ENCODE peak calls at places on chromosomes 4 and X, in six cellular contexts. One of them, this sample, is unnamed.

GRCh38 chr4:7557447-7557846 is 122.7 kb upstream of the PSAPL1 start:
- DNase-seq in WTC11: no peak
- DNase-seq in HCT116: no peak
- DNase-seq in GM12878: no peak
- DNase-seq in A549: peak; percentile 25
- DNase-seq in endothelial cell of umbilical vein: no peak
- DNase-seq in this sample: no peak

GRCh38 chr4:137678796-137679195 is 146.5 kb upstream of the PCDH18 start:
- DNase-seq in WTC11: no peak
- DNase-seq in HCT116: no peak
- DNase-seq in GM12878: no peak
- DNase-seq in A549: no peak
- DNase-seq in endothelial cell of umbilical vein: no peak
- DNase-seq in this sample: peak; percentile 2

GRCh38 chr4:104938624-104939023 is 208.1 kb upstream of the TET2 start:
- DNase-seq in WTC11: no peak
- DNase-seq in HCT116: no peak
- DNase-seq in GM12878: no peak
- DNase-seq in A549: no peak
- DNase-seq in endothelial cell of umbilical vein: no peak
- DNase-seq in this sample: no peak

GRCh38 chr4:2255501-2256155 is 6.3 kb downstream of the MXD4 start:
- DNase-seq in WTC11: peak; percentile 10
- DNase-seq in HCT116: no peak
- DNase-seq in GM12878: no peak
- DNase-seq in A549: no peak
- DNase-seq in endothelial cell of umbilical vein: no peak
- DNase-seq in this sample: no peak

GRCh38 chr4:31370866-31371465 is 650.8 kb downstream of the PCDH7 start:
- DNase-seq in WTC11: no peak
- DNase-seq in HCT116: peak; percentile 66
- DNase-seq in GM12878: peak; percentile 4
- DNase-seq in A549: peak; percentile 32
- DNase-seq in endothelial cell of umbilical vein: peak; percentile 60
- DNase-seq in this sample: peak; percentile 63

GRCh38 chr4:13982008-13982407 is 354.5 kb upstream of the BOD1L1 start:
- DNase-seq in WTC11: no peak
- DNase-seq in HCT116: no peak
- DNase-seq in GM12878: no peak
- DNase-seq in A549: no peak
- DNase-seq in endothelial cell of umbilical vein: no peak
- DNase-seq in this sample: peak; percentile 30

GRCh38 chr4:125702406-125702805 is 387.7 kb downstream of the FAT4 start:
- DNase-seq in WTC11: no peak
- DNase-seq in HCT116: no peak
- DNase-seq in GM12878: no peak
- DNase-seq in A549: no peak
- DNase-seq in endothelial cell of umbilical vein: no peak
- DNase-seq in this sample: no peak

GRCh38 chrX:69109706-69110635 is 55.3 kb downstream of the PJA1 start:
- DNase-seq in WTC11: no peak
- DNase-seq in HCT116: peak; percentile 28
- DNase-seq in GM12878: no peak
- DNase-seq in A549: peak; percentile 84
- DNase-seq in endothelial cell of umbilical vein: no peak
- DNase-seq in this sample: no peak

GRCh38 chr4:168537556-168537955 is 40.7 kb downstream of the PALLD start:
- DNase-seq in WTC11: no peak
- DNase-seq in HCT116: no peak
- DNase-seq in GM12878: no peak
- DNase-seq in A549: no peak
- DNase-seq in endothelial cell of umbilical vein: no peak
- DNase-seq in this sample: no peak

GRCh38 chr4:12612866-12613265 is 871.3 kb downstream of the RAB28 start:
- DNase-seq in WTC11: no peak
- DNase-seq in HCT116: no peak
- DNase-seq in GM12878: no peak
- DNase-seq in A549: no peak
- DNase-seq in endothelial cell of umbilical vein: no peak
- DNase-seq in this sample: no peak

GRCh38 chr4:106971586-106971985 is 64.5 kb downstream of the DKK2 start:
- DNase-seq in WTC11: no peak
- DNase-seq in HCT116: no peak
- DNase-seq in GM12878: no peak
- DNase-seq in A549: no peak
- DNase-seq in endothelial cell of umbilical vein: no peak
- DNase-seq in this sample: no peak

GRCh38 chr4:46211406-46211805 is 87.6 kb upstream of the GABRG1 start:
- DNase-seq in WTC11: no peak
- DNase-seq in HCT116: no peak
- DNase-seq in GM12878: no peak
- DNase-seq in A549: no peak
- DNase-seq in endothelial cell of umbilical vein: no peak
- DNase-seq in this sample: no peak

GRCh38 chrX:94751611-94752010 is 1077.6 kb downstream of the FAM133A start:
- DNase-seq in WTC11: no peak
- DNase-seq in HCT116: no peak
- DNase-seq in GM12878: no peak
- DNase-seq in A549: no peak
- DNase-seq in endothelial cell of umbilical vein: no peak
- DNase-seq in this sample: peak; percentile 1

GRCh38 chr4:74377714-74378113 is 12.8 kb downstream of the EREG start:
- DNase-seq in WTC11: no peak
- DNase-seq in HCT116: no peak
- DNase-seq in GM12878: no peak
- DNase-seq in A549: no peak
- DNase-seq in endothelial cell of umbilical vein: no peak
- DNase-seq in this sample: no peak

GRCh38 chr4:179095585-179096228 is 1653.5 kb upstream of the AGA start:
- DNase-seq in WTC11: peak; percentile 57
- DNase-seq in HCT116: no peak
- DNase-seq in GM12878: no peak
- DNase-seq in A549: peak; percentile 3
- DNase-seq in endothelial cell of umbilical vein: no peak
- DNase-seq in this sample: peak; percentile 50

GRCh38 chr4:157803441-157804168 is 369.2 kb downstream of the GASK1B start:
- DNase-seq in WTC11: no peak
- DNase-seq in HCT116: no peak
- DNase-seq in GM12878: no peak
- DNase-seq in A549: no peak
- DNase-seq in endothelial cell of umbilical vein: no peak
- DNase-seq in this sample: no peak

GRCh38 chr4:185902654-185903053 is 90.7 kb upstream of the SORBS2 start:
- DNase-seq in WTC11: no peak
- DNase-seq in HCT116: no peak
- DNase-seq in GM12878: no peak
- DNase-seq in A549: peak; percentile 10
- DNase-seq in endothelial cell of umbilical vein: no peak
- DNase-seq in this sample: no peak

GRCh38 chrX:148995661-148996060 is 495.2 kb downstream of the AFF2 start:
- DNase-seq in WTC11: no peak
- DNase-seq in HCT116: no peak
- DNase-seq in GM12878: no peak
- DNase-seq in A549: no peak
- DNase-seq in endothelial cell of umbilical vein: no peak
- DNase-seq in this sample: no peak

GRCh38 chr4:61408861-61409260 is 208.7 kb downstream of the ADGRL3 start:
- DNase-seq in WTC11: no peak
- DNase-seq in HCT116: no peak
- DNase-seq in GM12878: no peak
- DNase-seq in A549: no peak
- DNase-seq in endothelial cell of umbilical vein: no peak
- DNase-seq in this sample: no peak

GRCh38 chr4:186088516-186088915 is 16.0 kb upstream of the FAM149A start:
- DNase-seq in WTC11: no peak
- DNase-seq in HCT116: no peak
- DNase-seq in GM12878: no peak
- DNase-seq in A549: no peak
- DNase-seq in endothelial cell of umbilical vein: no peak
- DNase-seq in this sample: no peak

GRCh38 chr4:145735330-145735638 is 55.3 kb downstream of the C4orf51 start:
- DNase-seq in WTC11: no peak
- DNase-seq in HCT116: no peak
- DNase-seq in GM12878: no peak
- DNase-seq in A549: peak; percentile 72
- DNase-seq in endothelial cell of umbilical vein: peak; percentile 39
- DNase-seq in this sample: no peak

GRCh38 chr4:105061720-105062119 is 85.0 kb upstream of the TET2 start:
- DNase-seq in WTC11: no peak
- DNase-seq in HCT116: no peak
- DNase-seq in GM12878: no peak
- DNase-seq in A549: no peak
- DNase-seq in endothelial cell of umbilical vein: no peak
- DNase-seq in this sample: peak; percentile 80

GRCh38 chrX:7068939-7069367 is 78.6 kb upstream of the STS start:
- DNase-seq in WTC11: peak; percentile 54
- DNase-seq in HCT116: no peak
- DNase-seq in GM12878: no peak
- DNase-seq in A549: no peak
- DNase-seq in endothelial cell of umbilical vein: peak; percentile 10
- DNase-seq in this sample: no peak

DNA sequence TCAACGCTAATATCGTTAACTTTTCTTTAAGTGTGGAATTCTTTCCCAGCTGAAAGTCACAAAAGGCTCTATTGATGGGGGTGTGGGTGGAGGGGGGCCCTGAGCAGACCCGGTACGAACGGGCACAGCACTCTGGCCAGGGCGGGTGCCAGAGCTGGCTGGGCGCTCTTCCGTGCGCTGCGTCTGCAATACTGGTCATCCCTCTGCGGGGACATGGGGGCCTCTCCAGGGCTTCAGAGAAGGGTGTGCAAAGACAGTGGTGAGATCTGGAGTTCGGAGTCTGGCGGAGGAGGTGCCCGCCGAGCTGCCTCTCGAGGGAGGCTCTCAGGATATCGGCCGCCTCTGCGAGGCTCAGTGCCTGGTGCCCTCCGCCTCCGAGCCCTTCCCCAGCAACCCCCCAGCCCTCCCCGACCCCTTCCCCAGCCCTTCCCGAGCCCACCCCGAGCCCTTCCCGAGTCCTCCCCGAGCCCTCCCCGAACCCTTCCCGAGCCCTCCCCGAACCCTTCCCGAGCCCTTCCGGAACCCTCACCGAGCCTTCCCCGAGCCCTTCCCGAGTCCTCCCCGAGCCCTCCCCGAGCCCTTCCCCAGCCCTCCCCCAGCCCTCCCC is 34.3 kb downstream of the FGFRL1 start:
- DNase-seq in WTC11: no peak
- DNase-seq in HCT116: no peak
- DNase-seq in GM12878: no peak
- DNase-seq in A549: no peak
- DNase-seq in endothelial cell of umbilical vein: no peak
- DNase-seq in this sample: no peak
- TF ChIP-seq MAX in WTC11: no peak
- TF ChIP-seq MAX in HCT116: no peak
- TF ChIP-seq MAX in GM12878: no peak
- TF ChIP-seq MAX in A549: no peak
- TF ChIP-seq MAX in endothelial cell of umbilical vein: no peak
- TF ChIP-seq MAX in this sample: no peak

DNA sequence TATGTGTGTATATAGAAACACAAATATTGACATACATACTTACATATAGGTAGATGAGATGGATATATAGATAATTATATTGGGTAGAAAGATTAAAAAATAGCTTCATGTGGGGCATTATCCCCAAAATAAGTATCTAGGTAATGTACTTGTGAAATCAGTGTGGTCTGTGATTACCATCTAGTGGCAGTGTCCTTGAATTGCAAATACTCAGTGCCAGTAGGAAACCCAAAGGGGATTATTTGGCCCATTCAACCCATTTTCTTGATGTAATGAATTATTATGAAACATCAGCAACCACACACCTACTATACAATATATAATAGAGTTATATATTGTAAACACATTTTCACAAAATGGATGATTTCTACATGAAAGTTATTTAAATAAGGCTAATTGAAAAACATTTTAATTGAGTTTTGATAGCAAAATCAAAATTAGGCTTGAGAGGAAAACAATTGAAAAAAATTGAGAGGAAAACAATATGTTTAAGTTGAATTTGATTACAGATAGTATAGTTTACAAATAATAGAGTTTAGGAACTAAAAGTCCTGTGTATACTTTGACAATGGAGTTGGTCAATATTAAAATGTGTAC is 389.4 kb downstream of the GALNTL6 start:
- DNase-seq in WTC11: no peak
- DNase-seq in HCT116: peak; percentile 32
- DNase-seq in GM12878: no peak
- DNase-seq in A549: peak; percentile 59
- DNase-seq in endothelial cell of umbilical vein: peak; percentile 17
- DNase-seq in this sample: peak; percentile 46
- TF ChIP-seq MAX in WTC11: no peak
- TF ChIP-seq MAX in HCT116: no peak
- TF ChIP-seq MAX in GM12878: no peak
- TF ChIP-seq MAX in A549: no peak
- TF ChIP-seq MAX in endothelial cell of umbilical vein: no peak
- TF ChIP-seq MAX in this sample: no peak

GRCh38 chrX:39956803-39957394 is 140.9 kb downstream of the BCOR start:
- DNase-seq in WTC11: no peak
- DNase-seq in HCT116: no peak
- DNase-seq in GM12878: no peak
- DNase-seq in A549: no peak
- DNase-seq in endothelial cell of umbilical vein: no peak
- DNase-seq in this sample: peak; percentile 27

GRCh38 chrX:39960219-39960618 is 137.5 kb downstream of the BCOR start:
- DNase-seq in WTC11: no peak
- DNase-seq in HCT116: no peak
- DNase-seq in GM12878: no peak
- DNase-seq in A549: no peak
- DNase-seq in endothelial cell of umbilical vein: no peak
- DNase-seq in this sample: no peak

GRCh38 chrX:39955621-39956020 is 142.1 kb downstream of the BCOR start:
- DNase-seq in WTC11: no peak
- DNase-seq in HCT116: no peak
- DNase-seq in GM12878: no peak
- DNase-seq in A549: no peak
- DNase-seq in endothelial cell of umbilical vein: no peak
- DNase-seq in this sample: peak; percentile 53

GRCh38 chrX:39958850-39959249 is 138.9 kb downstream of the BCOR start:
- DNase-seq in WTC11: no peak
- DNase-seq in HCT116: no peak
- DNase-seq in GM12878: no peak
- DNase-seq in A549: no peak
- DNase-seq in endothelial cell of umbilical vein: no peak
- DNase-seq in this sample: no peak

GRCh38 chrX:39957816-39958561 is 139.8 kb downstream of the BCOR start:
- DNase-seq in WTC11: no peak
- DNase-seq in HCT116: no peak
- DNase-seq in GM12878: no peak
- DNase-seq in A549: no peak
- DNase-seq in endothelial cell of umbilical vein: no peak
- DNase-seq in this sample: no peak
- TF ChIP-seq MAX in WTC11: no peak
- TF ChIP-seq MAX in HCT116: no peak
- TF ChIP-seq MAX in GM12878: no peak
- TF ChIP-seq MAX in A549: no peak
- TF ChIP-seq MAX in endothelial cell of umbilical vein: no peak
- TF ChIP-seq MAX in this sample: no peak

GRCh38 chr4:101831816-101832215 is 41.3 kb downstream of the BANK1 start:
- DNase-seq in WTC11: no peak
- DNase-seq in HCT116: no peak
- DNase-seq in GM12878: no peak
- DNase-seq in A549: no peak
- DNase-seq in endothelial cell of umbilical vein: no peak
- DNase-seq in this sample: no peak

GRCh38 chr4:101833455-101833854 is 42.9 kb downstream of the BANK1 start:
- DNase-seq in WTC11: no peak
- DNase-seq in HCT116: no peak
- DNase-seq in GM12878: no peak
- DNase-seq in A549: no peak
- DNase-seq in endothelial cell of umbilical vein: no peak
- DNase-seq in this sample: no peak

GRCh38 chr4:101835121-101835904 is 44.8 kb downstream of the BANK1 start:
- DNase-seq in WTC11: no peak
- DNase-seq in HCT116: no peak
- DNase-seq in GM12878: no peak
- DNase-seq in A549: peak; percentile 69
- DNase-seq in endothelial cell of umbilical vein: peak; percentile 19
- DNase-seq in this sample: peak; percentile 47
- TF ChIP-seq MAX in WTC11: no peak
- TF ChIP-seq MAX in HCT116: no peak
- TF ChIP-seq MAX in GM12878: no peak
- TF ChIP-seq MAX in A549: no peak
- TF ChIP-seq MAX in endothelial cell of umbilical vein: no peak
- TF ChIP-seq MAX in this sample: no peak